ENCODE peak calls at places on chromosomes 4 and X, in six cellular contexts. B is hepatocyte, S is kidney, G is GM04504, Q is NCI-H1092, I is NCI-H1436. A is an unnamed sample.

GRCh38 chrX:24117288-24117687 is 32.2 kb upstream of the ZFX start:
- DNase-seq in B (peak; percentile 43), S (no peak), G (peak; percentile 68), Q (no peak), I (no peak), A (peak; percentile 17)

GRCh38 chr4:98113005-98113404 is 30.3 kb downstream of the STPG2 start:
- DNase-seq in B (peak; percentile 60), S (no peak), G (peak; percentile 1), Q (no peak), I (peak; percentile 0), A (peak; percentile 64)

GRCh38 chr4:90425893-90426292 is 298.7 kb downstream of the CCSER1 start:
- DNase-seq in B (no peak), S (no peak), G (no peak), Q (no peak), I (no peak), A (no peak)

GRCh38 chrX:22314211-22314610 is 41.5 kb downstream of the CBLL2 start:
- DNase-seq in B (no peak), S (no peak), G (no peak), Q (no peak), I (no peak), A (no peak)

GRCh38 chr4:40846556-40846955 is 96.8 kb downstream of the NSUN7 start:
- DNase-seq in B (no peak), S (no peak), G (no peak), Q (no peak), I (no peak), A (no peak)

GRCh38 chr4:74640111-74640903 is 154.0 kb downstream of the BTC start:
- DNase-seq in B (no peak), S (no peak), G (no peak), Q (no peak), I (no peak), A (peak; percentile 46)

GRCh38 chr4:45550766-45551366 is 573.0 kb downstream of the GABRG1 start:
- DNase-seq in B (no peak), S (no peak), G (no peak), Q (no peak), I (no peak), A (no peak)

GRCh38 chr4:100644150-100644549 is 126.3 kb upstream of the EMCN start:
- DNase-seq in B (no peak), S (no peak), G (no peak), Q (no peak), I (no peak), A (peak; percentile 68)

GRCh38 chr4:91471280-91471679 is 832.5 kb upstream of the GRID2 start:
- DNase-seq in B (no peak), S (peak; percentile 38), G (no peak), Q (no peak), I (peak; percentile 45), A (no peak)

GRCh38 chr4:105666693-105667092 is 41.8 kb downstream of the INTS12 start:
- DNase-seq in B (peak; percentile 52), S (no peak), G (peak; percentile 3), Q (no peak), I (peak; percentile 16), A (peak; percentile 44)

GRCh38 chr4:79723507-79723906 is 315.5 kb upstream of the GK2 start:
- DNase-seq in B (no peak), S (peak; percentile 52), G (no peak), Q (no peak), I (no peak), A (no peak)

GRCh38 chr4:94615431-94615830 is 142.3 kb upstream of the BMPR1B start:
- DNase-seq in B (no peak), S (no peak), G (no peak), Q (no peak), I (no peak), A (no peak)

GRCh38 chr4:36224969-36225903 is 19.1 kb downstream of the ARAP2 start:
- DNase-seq in B (no peak), S (no peak), G (no peak), Q (no peak), I (no peak), A (no peak)

GRCh38 chrX:47563801-47564315 is 2.9 kb downstream of the ARAF start:
- DNase-seq in B (no peak), S (no peak), G (no peak), Q (no peak), I (no peak), A (no peak)

GRCh38 chrX:47217121-47217851 is 1.2 kb upstream of the CDK16 start:
- DNase-seq in B (peak; percentile 82), S (peak; percentile 82), G (peak; percentile 50), Q (no peak), I (no peak), A (peak; percentile 50)

GRCh38 chr4:56227301-56227835 is 159.9 kb downstream of the AASDH start:
- DNase-seq in B (no peak), S (no peak), G (no peak), Q (no peak), I (no peak), A (no peak)

GRCh38 chr4:2534904-2535385 is 1.5 kb upstream of the FAM193A start:
- DNase-seq in B (no peak), S (no peak), G (no peak), Q (no peak), I (no peak), A (no peak)

GRCh38 chrX:19613645-19614323 is 98.5 kb upstream of the MAP3K15 start:
- DNase-seq in B (no peak), S (no peak), G (no peak), Q (no peak), I (peak; percentile 61), A (peak; percentile 3)

GRCh38 chr4:52369649-52370048 is 289.5 kb downstream of the USP46 start:
- DNase-seq in B (no peak), S (no peak), G (no peak), Q (no peak), I (no peak), A (no peak)

GRCh38 chr4:16857425-16857824 is 41.0 kb downstream of the LDB2 start:
- DNase-seq in B (no peak), S (no peak), G (no peak), Q (no peak), I (no peak), A (no peak)